ENCODE peak calls at places on chromosomes 4 and X, in four cellular contexts. T is IMR-90, U is OCI-LY7, V is tibial artery. J is an unnamed sample. For H3K4me1 and H3K9me3, the result is how much of the 10 kb centered on the place peaks cover.

GRCh38 chr4:95761441-95761840 is 78.5 kb upstream of the PDHA2 start:
- DNase-seq in T (peak), U (no peak), V (no peak), J (no peak)

GRCh38 chrX:41167888-41168287 is 82.6 kb downstream of the USP9X start:
- DNase-seq in T (no peak), U (no peak), V (no peak), J (no peak)

GRCh38 chr4:54094449-54094848 is 5.5 kb upstream of the GSX2 start:
- DNase-seq in T (no peak), U (no peak), V (no peak), J (no peak)

GRCh38 chr4:135201081-135201480 is 999.5 kb upstream of the PABPC4L start:
- DNase-seq in T (peak), U (no peak), V (no peak), J (no peak)

GRCh38 chr4:38243385-38244053 is 283.3 kb downstream of the PTTG2 start:
- DNase-seq in T (peak), U (no peak), V (no peak), J (no peak)

GRCh38 chrX:12421918-12422317 is 283.6 kb downstream of the FRMPD4 start:
- DNase-seq in T (peak), U (no peak), V (no peak), J (no peak)

GRCh38 chrX:25858273-25858880 is 279.8 kb upstream of the MAGEB18 start:
- DNase-seq in T (no peak), U (no peak), V (no peak), J (no peak)

GRCh38 chr4:152735302-152735917 is 44.1 kb downstream of the TIGD4 start:
- DNase-seq in T (peak), U (peak), V (no peak), J (peak)

GRCh38 chr4:10013722-10014121 is 7.6 kb downstream of the SLC2A9 start:
- DNase-seq in T (no peak), U (peak), V (no peak), J (no peak)

DNA sequence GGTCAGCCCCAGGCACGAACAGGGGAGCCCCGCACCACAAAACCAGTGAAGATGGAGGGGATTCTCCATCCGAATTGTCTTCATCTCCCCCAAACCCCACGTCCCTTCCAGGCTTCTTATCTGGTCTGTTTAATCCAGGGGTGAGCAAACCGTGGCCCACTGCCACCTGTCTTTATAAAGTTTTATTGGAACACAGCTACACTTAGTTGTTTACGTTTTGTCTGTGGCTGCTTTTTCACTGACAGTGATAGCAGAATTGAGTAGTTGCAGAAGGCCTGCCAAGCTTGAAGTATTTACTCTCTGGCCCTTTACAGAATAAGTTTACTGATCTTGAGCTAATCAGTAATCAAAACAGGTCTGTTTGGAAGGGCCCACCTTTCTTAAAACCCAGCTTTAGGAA is 324.0 kb downstream of the ARHGAP10 start:
- DNase-seq in T (no peak), U (no peak), V (no peak), J (no peak)
- H3K4me1 ChIP-seq in T (under half), U (half or more), V (under half), J (half or more)

DNA sequence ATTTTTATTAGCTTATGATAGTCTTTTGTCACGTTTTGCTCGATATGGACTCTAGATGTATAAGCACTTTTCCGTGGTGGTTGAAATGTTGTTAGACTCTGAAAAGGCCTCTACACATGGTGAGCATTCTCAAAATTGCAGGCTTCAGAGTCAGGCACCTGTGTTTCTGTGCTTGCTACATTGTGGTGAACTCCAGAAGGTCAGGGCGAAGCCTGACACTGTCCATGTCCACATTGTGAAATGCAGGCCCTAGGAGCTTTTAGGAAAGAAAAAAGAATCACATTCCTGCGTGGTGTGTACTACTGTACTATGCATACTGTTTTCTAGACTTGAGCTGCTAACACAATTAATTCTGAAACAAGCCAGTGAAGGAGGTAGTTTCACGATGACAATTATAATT is 86.3 kb downstream of the HS3ST1 start:
- DNase-seq in T (no peak), U (no peak), V (no peak), J (no peak)
- H3K9me3 ChIP-seq in T (under half), U (under half), V (under half), J (under half)

GRCh38 chrX:42941671-42942070 is 163.7 kb upstream of the PPP1R2C start:
- DNase-seq in T (no peak), U (no peak), V (no peak), J (no peak)
- H3K4me3 ChIP-seq in T (no peak), U (no peak), V (no peak), J (no peak)

GRCh38 chrX:13750812-13751211 is 16.3 kb downstream of the OFD1 start:
- DNase-seq in T (no peak), U (no peak), V (no peak), J (no peak)
- H3K4me1 ChIP-seq in T (under half), U (half or more), V (under half), J (under half)

GRCh38 chrX:44989995-44990770 is 117.2 kb downstream of the KDM6A start:
- DNase-seq in T (no peak), U (no peak), V (no peak), J (no peak)

GRCh38 chrX:44997282-44997813 is 124.4 kb downstream of the KDM6A start:
- DNase-seq in T (no peak), U (no peak), V (no peak), J (no peak)

GRCh38 chrX:44996282-44996681 is 123.3 kb downstream of the KDM6A start:
- DNase-seq in T (no peak), U (no peak), V (no peak), J (no peak)

GRCh38 chrX:44997888-44998287 is 124.9 kb downstream of the KDM6A start:
- DNase-seq in T (no peak), U (no peak), V (no peak), J (no peak)

DNA sequence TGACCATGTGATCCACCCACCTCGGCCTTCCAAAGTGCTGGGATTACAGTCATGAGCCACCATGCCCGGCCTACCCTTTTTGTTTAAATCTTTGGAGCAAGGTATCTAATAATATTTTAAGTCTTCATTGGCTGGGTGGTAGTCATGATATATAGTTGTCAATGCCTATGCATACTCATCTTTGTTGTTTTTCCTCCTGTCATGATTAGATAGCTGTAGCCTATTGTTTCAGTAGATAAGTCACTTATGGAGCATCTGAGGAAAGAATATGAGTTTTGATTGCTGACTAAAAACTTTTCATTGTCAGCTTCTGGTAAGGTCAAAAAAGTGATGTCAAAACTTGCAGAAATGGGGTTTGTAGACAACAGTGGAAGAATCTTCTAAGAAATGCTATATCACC is 119.8 kb downstream of the KDM6A start:
- DNase-seq in T (no peak), U (no peak), V (no peak), J (no peak)
- H3K9me3 ChIP-seq in T (under half), U (under half), V (under half), J (under half)

DNA sequence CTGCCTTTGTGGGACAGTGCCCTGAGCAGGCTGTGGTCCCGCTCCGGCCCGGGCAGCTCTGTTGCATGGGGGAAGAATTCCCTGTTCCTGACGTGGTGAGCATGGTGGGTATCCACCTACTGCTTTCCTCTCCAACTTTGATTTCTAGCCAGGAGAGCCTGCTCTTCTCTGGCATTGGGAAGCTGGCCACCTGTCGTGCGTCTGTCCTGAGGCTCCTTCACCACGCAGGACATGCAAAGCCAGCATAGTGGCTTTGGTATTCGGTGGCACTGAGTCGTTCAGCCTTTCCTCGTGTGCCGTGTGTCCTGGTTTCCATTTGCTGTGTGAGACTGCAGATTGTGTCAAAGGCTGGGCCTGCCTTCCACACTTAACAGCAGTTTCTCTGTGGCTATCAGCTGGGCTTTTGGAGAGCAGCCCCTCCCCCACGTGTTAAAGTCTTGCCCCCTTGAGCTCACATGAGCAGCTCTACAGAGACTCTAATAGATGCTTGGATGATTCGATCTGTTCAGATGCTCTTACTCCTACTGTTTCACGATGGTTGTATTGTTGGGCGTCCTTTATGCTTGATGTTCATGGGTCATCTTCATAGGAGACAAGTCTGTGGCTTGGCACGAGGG is 46.4 kb upstream of the CLCN4 start:
- DNase-seq in T (no peak), U (no peak), V (no peak), J (no peak)
- H3K4me3 ChIP-seq in T (no peak), U (peak), V (no peak), J (peak)

GRCh38 chr4:1042352-1043025 is 31.1 kb downstream of the FGFRL1 start:
- DNase-seq in T (no peak), U (no peak), V (no peak), J (peak)
- H3K4me1 ChIP-seq in T (under half), U (under half), V (half or more), J (under half)

DNA sequence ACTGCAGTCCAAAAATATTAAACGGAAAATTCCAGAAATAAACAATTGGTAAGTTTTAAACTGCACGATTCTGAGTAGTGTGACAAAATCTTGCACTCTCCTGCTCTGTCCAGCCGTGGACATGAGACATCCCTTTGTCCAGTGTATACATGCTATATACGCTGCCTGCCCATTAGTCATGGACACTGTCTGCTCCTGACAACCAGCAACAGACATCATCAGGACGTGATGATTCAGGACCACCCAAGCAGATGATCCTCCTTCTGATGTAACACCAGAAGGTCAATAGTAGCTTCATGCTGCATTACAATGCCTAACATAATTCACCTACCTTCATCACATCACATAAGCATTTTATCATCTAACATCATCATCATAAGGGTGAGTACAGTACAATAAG is 36.3 kb downstream of the ATRX start:
- DNase-seq in T (peak), U (no peak), V (no peak), J (no peak)
- H3K9me3 ChIP-seq in T (under half), U (under half), V (under half), J (under half)

DNA sequence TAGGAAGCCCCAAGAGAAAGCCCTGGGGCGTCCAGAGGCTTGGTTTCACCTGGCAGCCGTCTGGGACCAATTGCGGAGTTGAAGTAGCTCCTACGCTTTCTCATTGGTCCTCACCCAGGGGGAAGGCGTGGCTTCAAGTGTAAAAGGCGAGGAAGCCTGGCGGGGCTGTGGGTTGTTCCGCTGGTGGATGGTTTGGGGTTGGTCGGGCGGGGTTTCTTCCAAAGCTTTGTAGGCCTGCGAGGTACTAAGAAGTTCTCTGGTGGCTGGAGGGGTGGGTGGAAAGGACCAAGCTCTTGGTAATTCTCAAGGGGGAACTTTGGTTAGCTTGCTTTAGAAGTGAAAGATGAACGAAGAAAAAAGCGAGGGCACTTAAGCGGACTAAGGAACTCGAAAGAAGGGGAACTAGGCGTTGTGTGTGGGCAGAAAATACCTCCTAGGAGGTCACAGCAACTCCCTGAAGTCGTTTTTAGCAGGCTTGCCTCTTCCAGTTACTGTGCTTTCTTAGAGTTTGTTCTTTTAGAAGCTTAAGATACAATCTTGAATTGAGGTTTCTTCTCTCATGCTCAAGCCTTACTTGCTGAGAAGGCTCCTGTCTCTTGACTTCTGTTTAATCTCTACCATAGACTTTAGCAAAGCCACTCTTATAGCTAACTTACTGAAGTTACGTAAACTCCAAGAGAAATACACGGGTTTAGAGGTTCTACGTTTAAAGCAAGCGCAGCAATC is 36.7 kb downstream of the CCNG2 start:
- DNase-seq in T (no peak), U (peak), V (peak), J (peak)
- H3K4me3 ChIP-seq in T (no peak), U (peak), V (no peak), J (no peak)

GRCh38 chr4:144181386-144181785 is 40.9 kb upstream of the GYPA start:
- DNase-seq in T (no peak), U (peak), V (no peak), J (no peak)

GRCh38 chr4:144185086-144185485 is 44.6 kb upstream of the GYPA start:
- DNase-seq in T (no peak), U (no peak), V (no peak), J (no peak)

GRCh38 chr4:144178414-144178813 is 37.9 kb upstream of the GYPA start:
- DNase-seq in T (no peak), U (no peak), V (no peak), J (no peak)

GRCh38 chr4:144179152-144179739 is 38.7 kb upstream of the GYPA start:
- DNase-seq in T (no peak), U (no peak), V (no peak), J (no peak)

GRCh38 chr4:144183165-144183564 is 42.6 kb upstream of the GYPA start:
- DNase-seq in T (no peak), U (no peak), V (no peak), J (no peak)
- H3K4me1 ChIP-seq in T (under half), U (under half), V (under half), J (under half)